ENCODE peak calls at places on chromosomes 1 and 21, in eight cellular contexts. One of them, this sample, is unnamed. For H3K4me1, the result is how much of the 10 kb centered on the place peaks cover.

GRCh38 chr1:241473026-241473425 is 46.5 kb downstream of the FH start:
- DNase-seq in adrenal gland: no peak
- DNase-seq in breast epithelium: no peak
- DNase-seq in ovary: no peak
- DNase-seq in A549: no peak
- DNase-seq in IMR-90: no peak
- DNase-seq in body of pancreas: no peak
- DNase-seq in heart left ventricle: no peak
- DNase-seq in this sample: no peak

GRCh38 chr1:201450721-201451291 is 18.2 kb downstream of the PHLDA3 start:
- DNase-seq in ovary: peak
- DNase-seq in IMR-90: peak
- DNase-seq in adrenal gland: peak
- DNase-seq in heart left ventricle: peak
- DNase-seq in body of pancreas: peak
- DNase-seq in breast epithelium: no peak
- DNase-seq in A549: no peak
- DNase-seq in this sample: peak

GRCh38 chr1:65002156-65002507 is 35.8 kb upstream of the JAK1 start:
- DNase-seq in body of pancreas: no peak
- DNase-seq in ovary: no peak
- DNase-seq in heart left ventricle: no peak
- DNase-seq in breast epithelium: no peak
- DNase-seq in adrenal gland: no peak
- DNase-seq in A549: no peak
- DNase-seq in IMR-90: no peak
- DNase-seq in this sample: no peak

GRCh38 chr21:41612674-41613250 is 104.8 kb upstream of the TMPRSS2 start:
- DNase-seq in A549: peak
- DNase-seq in adrenal gland: peak
- DNase-seq in heart left ventricle: peak
- DNase-seq in IMR-90: peak
- DNase-seq in breast epithelium: peak
- DNase-seq in ovary: peak
- DNase-seq in body of pancreas: peak
- DNase-seq in this sample: peak

GRCh38 chr1:40258445-40258769 is 371 bp downstream of the ZMPSTE24 start:
- DNase-seq in ovary: no peak
- DNase-seq in IMR-90: peak
- DNase-seq in adrenal gland: no peak
- DNase-seq in heart left ventricle: no peak
- DNase-seq in A549: no peak
- DNase-seq in breast epithelium: no peak
- DNase-seq in body of pancreas: no peak
- DNase-seq in this sample: no peak

GRCh38 chr1:8866173-8866791 is 12.2 kb downstream of the ENO1 start:
- DNase-seq in A549: no peak
- DNase-seq in ovary: no peak
- DNase-seq in body of pancreas: no peak
- DNase-seq in breast epithelium: no peak
- DNase-seq in adrenal gland: no peak
- DNase-seq in IMR-90: no peak
- DNase-seq in heart left ventricle: no peak
- DNase-seq in this sample: no peak

GRCh38 chr1:6776895-6777294 is 8.4 kb upstream of the CAMTA1 start:
- DNase-seq in breast epithelium: no peak
- DNase-seq in A549: no peak
- DNase-seq in adrenal gland: no peak
- DNase-seq in IMR-90: no peak
- DNase-seq in heart left ventricle: no peak
- DNase-seq in body of pancreas: no peak
- DNase-seq in ovary: no peak
- DNase-seq in this sample: no peak

GRCh38 chr1:9369964-9370788 is 77.5 kb downstream of the SPSB1 start:
- DNase-seq in IMR-90: no peak
- DNase-seq in adrenal gland: no peak
- DNase-seq in heart left ventricle: no peak
- DNase-seq in body of pancreas: no peak
- DNase-seq in ovary: no peak
- DNase-seq in A549: no peak
- DNase-seq in breast epithelium: no peak
- DNase-seq in this sample: no peak

GRCh38 chr1:44817771-44818495 is 9.6 kb downstream of the BTBD19 start:
- DNase-seq in heart left ventricle: no peak
- DNase-seq in IMR-90: no peak
- DNase-seq in breast epithelium: no peak
- DNase-seq in body of pancreas: no peak
- DNase-seq in ovary: no peak
- DNase-seq in A549: no peak
- DNase-seq in adrenal gland: peak
- DNase-seq in this sample: no peak

GRCh38 chr1:245807306-245807705 is 652.5 kb downstream of the KIF26B start:
- DNase-seq in A549: no peak
- DNase-seq in ovary: no peak
- DNase-seq in breast epithelium: no peak
- DNase-seq in adrenal gland: no peak
- DNase-seq in heart left ventricle: no peak
- DNase-seq in IMR-90: no peak
- DNase-seq in body of pancreas: no peak
- DNase-seq in this sample: no peak

GRCh38 chr1:163372576-163372975 is 50.8 kb downstream of the NUF2 start:
- DNase-seq in A549: no peak
- DNase-seq in body of pancreas: no peak
- DNase-seq in adrenal gland: no peak
- DNase-seq in breast epithelium: no peak
- DNase-seq in IMR-90: no peak
- DNase-seq in ovary: no peak
- DNase-seq in heart left ventricle: no peak
- DNase-seq in this sample: no peak

GRCh38 chr1:77704736-77705135 is 22.3 kb upstream of the ZZZ3 start:
- DNase-seq in ovary: no peak
- DNase-seq in body of pancreas: no peak
- DNase-seq in A549: no peak
- DNase-seq in IMR-90: no peak
- DNase-seq in adrenal gland: no peak
- DNase-seq in breast epithelium: no peak
- DNase-seq in heart left ventricle: no peak
- DNase-seq in this sample: no peak

GRCh38 chr1:161238039-161238473 is at the start of gene NR1I3:
- DNase-seq in heart left ventricle: no peak
- DNase-seq in A549: no peak
- DNase-seq in breast epithelium: no peak
- DNase-seq in body of pancreas: no peak
- DNase-seq in IMR-90: no peak
- DNase-seq in ovary: no peak
- DNase-seq in adrenal gland: no peak
- DNase-seq in this sample: no peak

GRCh38 chr1:109823543-109824348 is 60.0 kb upstream of the EPS8L3 start:
- DNase-seq in ovary: peak
- DNase-seq in breast epithelium: no peak
- DNase-seq in adrenal gland: peak
- DNase-seq in heart left ventricle: no peak
- DNase-seq in body of pancreas: peak
- DNase-seq in A549: peak
- DNase-seq in IMR-90: no peak
- DNase-seq in this sample: peak

GRCh38 chr1:1435094-1435903 is at the start of gene VWA1:
- DNase-seq in ovary: peak
- DNase-seq in adrenal gland: peak
- DNase-seq in A549: no peak
- DNase-seq in IMR-90: peak
- DNase-seq in breast epithelium: peak
- DNase-seq in body of pancreas: peak
- DNase-seq in heart left ventricle: peak
- DNase-seq in this sample: peak
- H3K4me1 ChIP-seq in ovary: under half
- H3K4me1 ChIP-seq in adrenal gland: under half
- H3K4me1 ChIP-seq in A549: half or more
- H3K4me1 ChIP-seq in IMR-90: under half
- H3K4me1 ChIP-seq in breast epithelium: under half
- H3K4me1 ChIP-seq in body of pancreas: half or more
- H3K4me1 ChIP-seq in heart left ventricle: half or more
- H3K4me1 ChIP-seq in this sample: half or more

GRCh38 chr21:36744190-36744559 is 45.3 kb downstream of the SIM2 start:
- DNase-seq in A549: no peak
- DNase-seq in body of pancreas: no peak
- DNase-seq in IMR-90: no peak
- DNase-seq in adrenal gland: no peak
- DNase-seq in breast epithelium: no peak
- DNase-seq in ovary: no peak
- DNase-seq in heart left ventricle: no peak
- DNase-seq in this sample: no peak

GRCh38 chr21:36743008-36743407 is 44.1 kb downstream of the SIM2 start:
- DNase-seq in ovary: no peak
- DNase-seq in IMR-90: no peak
- DNase-seq in heart left ventricle: no peak
- DNase-seq in breast epithelium: no peak
- DNase-seq in adrenal gland: no peak
- DNase-seq in A549: no peak
- DNase-seq in body of pancreas: no peak
- DNase-seq in this sample: no peak

GRCh38 chr21:36743446-36743845 is 44.5 kb downstream of the SIM2 start:
- DNase-seq in adrenal gland: no peak
- DNase-seq in A549: no peak
- DNase-seq in IMR-90: no peak
- DNase-seq in ovary: no peak
- DNase-seq in breast epithelium: no peak
- DNase-seq in body of pancreas: no peak
- DNase-seq in heart left ventricle: no peak
- DNase-seq in this sample: no peak

GRCh38 chr21:36738489-36739126 is 39.7 kb downstream of the SIM2 start:
- DNase-seq in ovary: no peak
- DNase-seq in body of pancreas: no peak
- DNase-seq in A549: no peak
- DNase-seq in adrenal gland: no peak
- DNase-seq in breast epithelium: peak
- DNase-seq in IMR-90: no peak
- DNase-seq in heart left ventricle: no peak
- DNase-seq in this sample: no peak

DNA sequence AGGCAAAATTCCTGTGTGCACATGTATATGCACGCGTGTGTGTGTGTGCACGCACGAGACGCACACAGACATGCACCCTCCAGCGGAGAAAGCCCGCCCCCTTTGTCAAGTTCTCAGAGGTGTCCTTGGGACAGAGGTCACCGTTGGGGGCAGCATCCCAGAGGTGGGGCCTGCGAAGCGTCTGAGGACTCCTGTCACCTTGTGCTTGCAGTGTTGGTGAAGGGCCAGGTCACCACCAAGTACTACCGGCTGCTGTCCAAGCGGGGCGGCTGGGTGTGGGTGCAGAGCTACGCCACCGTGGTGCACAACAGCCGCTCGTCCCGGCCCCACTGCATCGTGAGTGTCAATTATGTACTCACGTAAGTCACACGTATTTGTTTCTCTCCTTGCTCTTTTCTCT is 42.6 kb downstream of the SIM2 start:
- DNase-seq in A549: no peak
- DNase-seq in heart left ventricle: peak
- DNase-seq in body of pancreas: no peak
- DNase-seq in ovary: no peak
- DNase-seq in adrenal gland: no peak
- DNase-seq in IMR-90: no peak
- DNase-seq in breast epithelium: no peak
- DNase-seq in this sample: no peak
- TF ChIP-seq POLR2A in A549: no peak
- TF ChIP-seq POLR2A in heart left ventricle: no peak
- TF ChIP-seq POLR2A in body of pancreas: no peak
- TF ChIP-seq POLR2A in ovary: no peak
- TF ChIP-seq POLR2A in adrenal gland: no peak
- TF ChIP-seq POLR2A in IMR-90: no peak
- TF ChIP-seq POLR2A in breast epithelium: no peak
- TF ChIP-seq POLR2A in this sample: no peak

DNA sequence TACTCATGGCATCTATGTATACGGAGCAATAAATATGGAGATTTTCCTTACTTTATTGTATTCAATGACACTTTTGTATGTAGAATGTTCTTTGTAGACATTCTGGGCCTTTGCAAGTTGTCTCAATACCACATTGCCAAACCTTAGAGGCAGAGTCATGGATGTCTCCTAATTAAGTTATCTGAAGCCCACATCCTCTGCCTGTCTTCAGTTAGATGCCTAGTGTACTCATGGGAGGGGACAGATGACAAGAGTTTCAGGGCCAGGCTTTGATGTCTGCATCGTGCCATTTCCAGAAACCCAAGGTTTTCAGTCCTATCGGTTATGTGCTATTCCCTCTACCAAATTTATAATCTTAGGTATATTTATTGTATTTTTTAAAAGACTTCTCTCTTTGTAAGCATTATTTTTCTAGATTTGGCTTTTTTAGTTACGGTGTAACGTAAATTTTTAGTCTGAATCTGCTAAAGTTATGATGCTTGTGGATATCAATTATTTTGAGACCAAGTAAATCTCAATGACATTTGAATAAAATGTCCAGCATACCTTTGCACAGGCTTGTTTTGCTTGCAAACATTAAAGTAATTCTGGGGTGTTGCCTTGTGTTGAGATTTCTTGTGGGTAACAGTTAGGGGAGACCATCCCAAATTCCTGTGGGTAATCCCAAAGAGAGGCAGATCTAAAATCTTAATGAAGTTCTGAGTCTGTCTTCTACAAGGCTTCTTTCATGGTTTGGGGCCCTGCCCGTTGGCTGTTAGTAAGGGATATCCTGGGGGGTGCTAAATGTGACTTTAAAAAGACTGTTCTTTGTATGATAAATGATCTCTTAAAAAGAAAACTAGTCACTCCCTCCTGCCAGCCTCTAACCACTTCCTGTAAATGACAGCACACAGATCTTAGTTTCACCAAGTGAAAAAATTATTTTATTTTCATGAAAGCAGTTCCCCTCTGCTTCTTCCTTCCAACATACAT is 8.0 kb upstream of the MACF1 start:
- DNase-seq in IMR-90: peak
- DNase-seq in ovary: no peak
- DNase-seq in breast epithelium: no peak
- DNase-seq in A549: no peak
- DNase-seq in body of pancreas: no peak
- DNase-seq in heart left ventricle: no peak
- DNase-seq in adrenal gland: no peak
- DNase-seq in this sample: no peak
- H3K4me1 ChIP-seq in IMR-90: under half
- H3K4me1 ChIP-seq in ovary: under half
- H3K4me1 ChIP-seq in breast epithelium: under half
- H3K4me1 ChIP-seq in A549: half or more
- H3K4me1 ChIP-seq in body of pancreas: half or more
- H3K4me1 ChIP-seq in heart left ventricle: under half
- H3K4me1 ChIP-seq in adrenal gland: half or more
- H3K4me1 ChIP-seq in this sample: under half

DNA sequence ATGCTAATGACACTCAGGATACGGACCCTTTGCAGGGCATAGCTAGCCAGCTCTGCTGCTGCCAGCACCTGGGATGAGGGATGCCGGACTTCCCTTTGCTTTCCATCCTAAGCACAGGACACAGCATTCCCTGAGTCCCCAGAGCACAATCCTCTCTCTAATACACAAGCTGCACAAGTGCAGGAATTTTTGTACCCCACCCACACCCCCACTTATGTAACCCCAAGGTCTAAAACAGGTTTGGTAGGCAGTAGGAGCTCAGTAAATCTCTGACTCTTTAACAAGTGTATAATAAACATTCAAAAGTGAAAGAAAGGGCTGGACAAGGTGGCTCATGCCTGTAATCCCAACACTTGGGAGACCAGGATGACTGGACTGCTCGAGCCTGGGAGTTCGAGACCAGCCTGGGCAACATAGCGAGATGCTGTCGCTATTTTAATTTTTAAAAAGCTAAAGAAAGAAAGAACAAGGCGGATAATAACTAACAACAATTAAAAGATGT is 42.2 kb upstream of the IGSF3 start:
- DNase-seq in breast epithelium: no peak
- DNase-seq in ovary: no peak
- DNase-seq in body of pancreas: no peak
- DNase-seq in IMR-90: no peak
- DNase-seq in A549: no peak
- DNase-seq in adrenal gland: no peak
- DNase-seq in heart left ventricle: no peak
- DNase-seq in this sample: no peak
- TF ChIP-seq POLR2A in breast epithelium: no peak
- TF ChIP-seq POLR2A in ovary: no peak
- TF ChIP-seq POLR2A in body of pancreas: no peak
- TF ChIP-seq POLR2A in IMR-90: no peak
- TF ChIP-seq POLR2A in A549: no peak
- TF ChIP-seq POLR2A in adrenal gland: no peak
- TF ChIP-seq POLR2A in heart left ventricle: no peak
- TF ChIP-seq POLR2A in this sample: no peak